ENCODE peak calls at places on chromosome 7, in seven cellular contexts. P is PC-3, Q is IMR-90, G is hepatocyte, V is MM.1S, R is astrocyte, H is Karpas-422. Y is an unnamed sample.

GRCh38 chr7:105846404-105846803 is 30.0 kb downstream of the ATXN7L1 start:
- DNase-seq in Q (no peak), H (no peak), V (no peak), P (no peak), R (no peak), G (no peak), Y (no peak)

GRCh38 chr7:70566659-70567058 is 565.3 kb upstream of the GALNT17 start:
- DNase-seq in P (no peak), V (no peak), G (peak; percentile 28), H (no peak), R (no peak), Q (no peak), Y (peak; percentile 19)

GRCh38 chr7:46930336-46930735 is 651.6 kb downstream of the TNS3 start:
- DNase-seq in R (peak; percentile 96), P (peak; percentile 85), G (peak; percentile 75), Q (peak; percentile 97), H (no peak), V (no peak), Y (peak; percentile 95)

GRCh38 chr7:36048141-36048901 is 104.7 kb upstream of the EEPD1 start:
- DNase-seq in H (no peak), G (no peak), R (peak; percentile 90), Q (peak; percentile 83), P (peak; percentile 90), V (no peak), Y (peak; percentile 83)

GRCh38 chr7:144390481-144390880 is 13.0 kb downstream of the NOBOX start:
- DNase-seq in Q (no peak), V (no peak), H (no peak), G (no peak), R (no peak), P (no peak), Y (no peak)

GRCh38 chr7:30789334-30789711 is 18.1 kb downstream of the MINDY4 start:
- DNase-seq in V (no peak), R (peak; percentile 74), P (peak; percentile 68), Q (peak; percentile 89), H (no peak), G (no peak), Y (peak; percentile 85)

GRCh38 chr7:149686001-149686400 is 87.4 kb downstream of the ZNF467 start:
- DNase-seq in Q (peak; percentile 62), R (peak; percentile 68), G (no peak), V (no peak), P (no peak), H (no peak), Y (no peak)

GRCh38 chr7:44727346-44728262 is 21.0 kb upstream of the ZMIZ2 start:
- DNase-seq in H (no peak), R (peak; percentile 83), Q (peak; percentile 81), P (peak; percentile 34), V (no peak), G (no peak), Y (peak; percentile 77)

GRCh38 chr7:1017586-1018333 is 26.6 kb upstream of the GPR146 start:
- DNase-seq in G (no peak), V (no peak), P (no peak), H (no peak), R (no peak), Q (no peak), Y (no peak)

GRCh38 chr7:138568655-138569054 is 108.6 kb downstream of the TRIM24 start:
- DNase-seq in Q (no peak), R (no peak), V (no peak), G (no peak), H (no peak), P (no peak), Y (no peak)

GRCh38 chr7:104956753-104957450 is 57.1 kb upstream of the KMT2E start:
- DNase-seq in Q (peak; percentile 98), R (peak; percentile 95), H (no peak), G (no peak), P (peak; percentile 84), V (peak; percentile 94), Y (peak; percentile 95)

DNA sequence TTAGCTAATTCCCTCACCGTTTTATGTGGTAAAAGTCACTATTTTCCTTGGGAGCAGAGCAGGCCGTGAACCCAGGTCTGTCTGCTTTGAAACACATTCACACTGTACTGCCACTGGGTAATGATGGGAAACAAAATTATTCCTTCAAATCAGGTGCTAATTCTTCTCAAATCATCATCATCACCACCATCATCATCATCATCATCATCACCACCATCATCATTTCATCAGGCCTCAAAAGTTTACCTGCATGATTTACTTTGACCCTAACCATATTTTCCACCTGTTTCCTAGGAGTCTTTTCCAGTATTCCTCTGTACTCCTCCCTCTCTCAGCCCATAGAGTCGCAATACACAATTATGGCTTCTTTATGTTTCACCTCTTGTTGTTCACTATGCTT is 220.5 kb downstream of the GLI3 start:
- DNase-seq in Q (no peak), G (no peak), P (no peak), R (no peak), H (no peak), V (no peak), Y (no peak)
- H3K4me2 ChIP-seq in Q (no peak overlapping the region), G (no peak overlapping the region), P (no peak overlapping the region), R (no peak overlapping the region), H (no peak overlapping the region), V (no peak overlapping the region), Y (no peak overlapping the region)

DNA sequence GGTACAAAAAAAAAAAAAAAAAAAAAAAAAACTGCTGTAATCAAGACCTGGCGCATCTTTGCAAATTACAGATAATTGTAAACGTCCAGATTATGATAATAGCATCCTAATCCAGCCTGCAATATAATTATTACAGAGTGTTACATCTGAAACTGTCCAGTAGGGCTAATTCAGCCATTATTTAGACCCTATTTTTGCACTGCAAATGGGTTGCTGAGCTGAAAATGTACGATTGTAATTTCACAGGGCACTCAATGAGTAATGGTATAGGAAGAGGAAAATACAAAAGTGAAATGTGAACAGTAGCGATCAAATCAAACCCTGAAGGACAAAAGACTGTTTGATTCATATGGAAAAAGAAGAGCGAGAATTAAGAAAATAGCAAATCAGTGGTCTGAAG is 8.8 kb downstream of the DLX6 start:
- DNase-seq in H (no peak), P (no peak), R (no peak), V (no peak), Q (no peak), G (no peak), Y (no peak)
- H3K27me3 ChIP-seq in H (no peaks in the 10 kb centered on the region), P (peaks cover 62% of the 10 kb centered on the region), R (peaks cover 93% of the 10 kb centered on the region), V (peaks cover 23% of the 10 kb centered on the region), Q (peaks cover 64% of the 10 kb centered on the region), G (peaks cover 97% of the 10 kb centered on the region), Y (peaks cover 61% of the 10 kb centered on the region)

GRCh38 chr7:130392456-130392860 is 12.2 kb downstream of the CPA1 start:
- DNase-seq in V (no peak), R (peak; percentile 77), G (peak; percentile 34), P (no peak), H (no peak), Q (peak; percentile 71), Y (no peak)
- H3K4me3 ChIP-seq in V (no peak overlapping the region), R (no peak overlapping the region), G (no peak overlapping the region), P (no peak overlapping the region), H (no peak overlapping the region), Q (no peak overlapping the region), Y (no peak overlapping the region)

GRCh38 chr7:19970514-19970913 is 197.1 kb upstream of the TMEM196 start:
- DNase-seq in Q (no peak), V (no peak), G (no peak), P (no peak), H (no peak), R (no peak), Y (no peak)
- H3K4me2 ChIP-seq in Q (no peak overlapping the region), V (no peak overlapping the region), G (peak overlapping the region; percentile 4), P (peak overlapping the region; percentile 70), H (no peak overlapping the region), R (peak overlapping the region; percentile 66), Y (peak overlapping the region; percentile 50)

GRCh38 chr7:3455826-3456444 is 154.9 kb downstream of the SDK1 start:
- DNase-seq in Q (peak; percentile 54), V (no peak), R (peak; percentile 52), H (no peak), G (no peak), P (no peak), Y (no peak)
- H3K27me3 ChIP-seq in Q (no peaks in the 10 kb centered on the region), V (no peaks in the 10 kb centered on the region), R (no peaks in the 10 kb centered on the region), H (no peaks in the 10 kb centered on the region), G (no peaks in the 10 kb centered on the region), P (no peaks in the 10 kb centered on the region), Y (no peaks in the 10 kb centered on the region)

GRCh38 chr7:110774066-110774465 is 316.9 kb upstream of the LRRN3 start:
- DNase-seq in G (peak; percentile 6), V (no peak), P (peak; percentile 57), R (no peak), H (no peak), Q (no peak), Y (peak; percentile 17)

GRCh38 chr7:110775046-110775445 is 315.9 kb upstream of the LRRN3 start:
- DNase-seq in Q (peak; percentile 73), R (peak; percentile 33), H (no peak), P (no peak), G (no peak), V (no peak), Y (no peak)

GRCh38 chr7:110784749-110785148 is 306.2 kb upstream of the LRRN3 start:
- DNase-seq in Q (no peak), G (no peak), V (no peak), H (no peak), P (no peak), R (no peak), Y (no peak)

DNA sequence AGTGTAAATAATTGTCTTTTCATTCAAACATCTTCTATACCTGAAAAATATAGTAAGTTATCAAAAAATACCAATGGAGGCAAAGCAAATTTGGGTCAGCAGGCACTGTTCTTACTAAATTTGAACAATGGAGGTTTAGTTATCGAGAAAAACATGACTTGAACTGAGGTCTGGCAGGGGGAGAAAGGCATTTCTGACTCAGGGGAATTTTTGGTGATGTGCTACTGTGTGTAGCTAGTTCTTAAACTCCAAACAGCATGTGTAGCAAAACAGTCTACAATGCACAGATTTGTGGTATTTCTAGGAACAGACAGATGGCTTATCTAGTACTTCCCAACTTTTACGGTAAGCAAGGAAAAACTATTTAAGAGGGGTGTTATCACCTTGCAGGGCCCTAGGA is 311.6 kb upstream of the LRRN3 start:
- DNase-seq in P (no peak), V (no peak), R (no peak), Q (no peak), H (no peak), G (no peak), Y (no peak)
- H3K4me3 ChIP-seq in P (no peak overlapping the region), V (no peak overlapping the region), R (no peak overlapping the region), Q (no peak overlapping the region), H (no peak overlapping the region), G (no peak overlapping the region), Y (no peak overlapping the region)

GRCh38 chr7:7201583-7202374 is 19.4 kb downstream of the C1GALT1 start:
- DNase-seq in P (peak; percentile 76), R (no peak), H (no peak), Q (no peak), V (peak; percentile 88), G (peak; percentile 34), Y (peak; percentile 79)
- H3K4me2 ChIP-seq in P (peak overlapping the region; percentile 70), R (no peak overlapping the region), H (no peak overlapping the region), Q (no peak overlapping the region), V (peak overlapping the region; percentile 80), G (peak overlapping the region; percentile 50), Y (peak overlapping the region; percentile 53)

GRCh38 chr7:120950026-120950538 is 495 bp upstream of the ING3 start:
- DNase-seq in H (peak; percentile 46), Q (no peak), G (no peak), R (no peak), P (no peak), V (peak; percentile 16), Y (no peak)
- H3K27me3 ChIP-seq in H (no peaks in the 10 kb centered on the region), Q (peaks cover 2% of the 10 kb centered on the region), G (no peaks in the 10 kb centered on the region), R (peaks cover 3% of the 10 kb centered on the region), P (no peaks in the 10 kb centered on the region), V (no peaks in the 10 kb centered on the region), Y (no peaks in the 10 kb centered on the region)

DNA sequence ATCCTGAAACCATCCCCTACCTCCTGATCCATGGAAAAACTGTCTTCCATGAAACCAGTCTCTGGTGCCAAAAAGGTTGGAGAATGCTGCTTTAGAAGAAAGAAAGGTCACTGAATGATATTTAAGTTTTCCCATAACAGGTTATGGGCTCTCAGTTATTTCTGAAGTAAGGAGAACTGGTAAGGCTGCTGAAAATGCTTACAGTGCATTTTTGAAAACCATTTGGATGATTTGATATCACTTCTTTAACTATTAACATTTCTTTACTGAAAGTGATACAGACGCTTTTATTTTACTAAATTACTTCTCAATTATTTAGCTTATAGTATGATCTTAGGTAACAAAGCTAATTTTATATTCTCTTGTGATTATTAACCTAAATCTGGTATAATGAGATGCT is 1094.4 kb upstream of the C7orf33 start:
- DNase-seq in Q (no peak), P (no peak), H (no peak), V (no peak), G (no peak), R (no peak), Y (no peak)
- H3K4me3 ChIP-seq in Q (no peak overlapping the region), P (no peak overlapping the region), H (no peak overlapping the region), V (no peak overlapping the region), G (no peak overlapping the region), R (no peak overlapping the region), Y (no peak overlapping the region)

Y was measured in mammary epithelial cell.